ENCODE peak calls at places on chromosomes 1 and 21, in seven cellular contexts. F, U, M, V, W, D and L are unnamed samples.

GRCh38 chr1:40264354-40264781 is 6.3 kb downstream of the ZMPSTE24 start:
- DNase-seq in F (peak), U (no peak), M (no peak), V (peak), W (no peak), D (no peak), L (no peak)

GRCh38 chr1:113792986-113793385 is 19.3 kb downstream of the RSBN1 start:
- DNase-seq in F (peak), U (no peak), M (no peak), V (no peak), W (no peak), D (no peak), L (no peak)

GRCh38 chr1:22557341-22557950 is 5.8 kb upstream of the EPHA8 start:
- DNase-seq in F (no peak), U (no peak), M (no peak), V (no peak), W (no peak), D (no peak), L (no peak)

GRCh38 chr21:33825898-33826297 is 89.7 kb downstream of the ATP5PO start:
- DNase-seq in F (peak), U (no peak), M (no peak), V (peak), W (no peak), D (no peak), L (no peak)

GRCh38 chr1:201145132-201145531 is 9.1 kb downstream of the TMEM9 start:
- DNase-seq in F (no peak), U (no peak), M (no peak), V (no peak), W (no peak), D (no peak), L (no peak)

GRCh38 chr1:85224734-85225623 is 24.2 kb upstream of the SYDE2 start:
- DNase-seq in F (peak), U (peak), M (peak), V (peak), W (no peak), D (peak), L (peak)

GRCh38 chr1:47444578-47445465 is 7.0 kb downstream of the FOXD2 start:
- DNase-seq in F (peak), U (peak), M (peak), V (peak), W (no peak), D (peak), L (peak)

GRCh38 chr1:201719812-201720521 is 109.0 kb upstream of the IPO9 start:
- DNase-seq in F (peak), U (no peak), M (no peak), V (peak), W (no peak), D (no peak), L (peak)

GRCh38 chr21:33198346-33199135 is 31.2 kb upstream of the IFNAR2 start:
- DNase-seq in F (peak), U (no peak), M (no peak), V (no peak), W (no peak), D (peak), L (no peak)

GRCh38 chr1:72724951-72725863 is 442.9 kb upstream of the NEGR1 start:
- DNase-seq in F (no peak), U (peak), M (peak), V (no peak), W (peak), D (no peak), L (peak)

GRCh38 chr1:162233066-162233465 is 143.6 kb downstream of the SPATA46 start:
- DNase-seq in F (no peak), U (no peak), M (no peak), V (no peak), W (no peak), D (no peak), L (no peak)

GRCh38 chr1:217333939-217334338 is 297.0 kb downstream of the GPATCH2 start:
- DNase-seq in F (peak), U (peak), M (peak), V (peak), W (peak), D (peak), L (peak)

GRCh38 chr1:89022167-89022959 is at the start of gene GBP3:
- DNase-seq in F (peak), U (no peak), M (no peak), V (peak), W (no peak), D (peak), L (no peak)

GRCh38 chr1:52792002-52792401 is 50.6 kb upstream of the ZYG11A start:
- DNase-seq in F (peak), U (no peak), M (no peak), V (peak), W (no peak), D (no peak), L (no peak)

GRCh38 chr1:67536957-67537646 is 106.9 kb upstream of the SERBP1 start:
- DNase-seq in F (no peak), U (no peak), M (no peak), V (no peak), W (no peak), D (no peak), L (no peak)

GRCh38 chr1:6357243-6357929 is 36.2 kb downstream of the ACOT7 start:
- DNase-seq in F (no peak), U (peak), M (peak), V (no peak), W (no peak), D (no peak), L (peak)

GRCh38 chr1:221419513-221420088 is 322.3 kb downstream of the DUSP10 start:
- DNase-seq in F (peak), U (no peak), M (no peak), V (peak), W (no peak), D (no peak), L (no peak)

GRCh38 chr21:45835301-45836267 is 146.0 kb upstream of the COL6A1 start:
- DNase-seq in F (no peak), U (peak), M (no peak), V (no peak), W (no peak), D (no peak), L (no peak)

GRCh38 chr1:68384872-68385390 is 64.8 kb downstream of the RPE65 start:
- DNase-seq in F (peak), U (no peak), M (no peak), V (peak), W (no peak), D (no peak), L (no peak)

GRCh38 chr1:181816608-181817007 is 244.9 kb downstream of the ZNF648 start:
- DNase-seq in F (no peak), U (no peak), M (no peak), V (no peak), W (no peak), D (no peak), L (no peak)

GRCh38 chr1:117232551-117232950 is 21.8 kb upstream of the VTCN1 start:
- DNase-seq in F (no peak), U (no peak), M (no peak), V (no peak), W (no peak), D (no peak), L (no peak)

DNA sequence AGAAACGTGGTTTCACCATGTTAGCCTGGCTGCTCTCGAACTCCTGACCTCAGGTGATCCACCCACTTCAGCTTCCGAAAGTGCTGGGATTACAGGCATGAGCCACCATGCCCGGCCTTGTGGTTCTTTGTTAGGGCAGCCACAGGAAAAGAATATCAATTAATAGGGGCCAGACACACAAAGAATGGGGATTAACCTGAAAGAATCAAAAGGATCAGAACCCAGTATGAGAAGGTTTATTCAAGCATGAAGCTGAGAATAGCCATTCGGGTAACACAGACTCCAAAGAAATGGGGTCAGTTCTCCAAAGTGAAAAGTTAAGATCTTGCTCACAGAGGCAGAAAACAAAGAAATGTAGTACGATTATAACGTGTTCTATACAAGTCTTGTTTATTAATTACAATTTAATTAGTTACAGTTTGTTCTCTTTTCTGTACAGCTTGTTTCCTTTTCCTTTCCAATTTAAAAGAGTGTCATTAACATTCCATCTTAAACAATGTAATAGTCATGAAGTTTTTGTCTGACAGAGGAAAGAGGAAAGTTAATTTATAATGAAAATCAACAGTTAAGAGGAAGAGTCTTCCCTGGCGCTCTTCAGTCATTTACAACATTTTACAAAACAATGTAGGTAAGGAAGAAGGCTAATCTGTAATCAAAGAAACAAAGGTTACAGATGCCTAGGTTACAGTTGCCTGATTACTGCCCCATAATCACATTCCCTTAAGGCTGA is 51.3 kb upstream of the SLC45A1 start:
- DNase-seq in F (no peak), U (peak), M (no peak), V (no peak), W (peak), D (no peak), L (no peak)
- H3K23ac ChIP-seq in F (no peak), U (no peak), M (no peak), V (no peak), W (no peak), D (no peak), L (no peak)

GRCh38 chr1:64482128-64482527 is 12.2 kb downstream of the CACHD1 start:
- DNase-seq in F (no peak), U (no peak), M (no peak), V (no peak), W (no peak), D (no peak), L (no peak)
- H3K23ac ChIP-seq in F (peak), U (no peak), M (no peak), V (no peak), W (no peak), D (no peak), L (no peak)

DNA sequence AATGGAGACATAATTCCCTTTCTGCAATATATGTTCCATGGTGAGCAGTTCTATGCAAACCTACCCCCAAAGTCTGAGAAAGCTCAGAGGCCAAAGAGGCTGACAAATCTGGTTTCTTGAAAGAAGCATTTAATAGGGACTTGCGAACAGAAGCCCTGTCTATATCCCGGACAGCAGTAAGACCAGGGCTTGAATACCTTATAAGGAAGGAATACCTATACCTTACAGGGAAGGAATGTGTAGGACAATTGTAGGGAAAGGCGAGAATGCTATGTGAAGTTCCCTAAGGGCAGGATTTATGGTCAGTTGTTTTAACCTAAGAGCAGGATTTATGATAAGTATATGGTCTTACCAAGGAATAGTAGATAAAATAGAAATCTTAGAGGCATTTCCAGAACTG is 5.0 kb upstream of the SLC41A1 start:
- DNase-seq in F (no peak), U (no peak), M (no peak), V (no peak), W (no peak), D (no peak), L (peak)
- H3K23ac ChIP-seq in F (no peak), U (no peak), M (no peak), V (no peak), W (no peak), D (no peak), L (no peak)

GRCh38 chr21:31727181-31727580 is 4.7 kb downstream of the SCAF4 start:
- DNase-seq in F (no peak), U (no peak), M (no peak), V (no peak), W (no peak), D (peak), L (no peak)
- H3K23ac ChIP-seq in F (no peak), U (no peak), M (no peak), V (no peak), W (no peak), D (no peak), L (no peak)

GRCh38 chr1:112387807-112388206 is 8.2 kb upstream of the CTTNBP2NL start:
- DNase-seq in F (no peak), U (no peak), M (no peak), V (no peak), W (no peak), D (no peak), L (no peak)

GRCh38 chr1:112388436-112388835 is 7.6 kb upstream of the CTTNBP2NL start:
- DNase-seq in F (peak), U (no peak), M (no peak), V (no peak), W (no peak), D (peak), L (no peak)

GRCh38 chr1:112391603-112391940 is 4.4 kb upstream of the CTTNBP2NL start:
- DNase-seq in F (no peak), U (no peak), M (peak), V (no peak), W (no peak), D (no peak), L (no peak)

GRCh38 chr1:112390775-112391602 is 5.0 kb upstream of the CTTNBP2NL start:
- DNase-seq in F (peak), U (peak), M (peak), V (peak), W (peak), D (peak), L (peak)

GRCh38 chr1:112389689-112390088 is 6.3 kb upstream of the CTTNBP2NL start:
- DNase-seq in F (no peak), U (no peak), M (no peak), V (no peak), W (no peak), D (no peak), L (no peak)
- H3K23ac ChIP-seq in F (no peak), U (no peak), M (no peak), V (no peak), W (no peak), D (no peak), L (no peak)

DNA sequence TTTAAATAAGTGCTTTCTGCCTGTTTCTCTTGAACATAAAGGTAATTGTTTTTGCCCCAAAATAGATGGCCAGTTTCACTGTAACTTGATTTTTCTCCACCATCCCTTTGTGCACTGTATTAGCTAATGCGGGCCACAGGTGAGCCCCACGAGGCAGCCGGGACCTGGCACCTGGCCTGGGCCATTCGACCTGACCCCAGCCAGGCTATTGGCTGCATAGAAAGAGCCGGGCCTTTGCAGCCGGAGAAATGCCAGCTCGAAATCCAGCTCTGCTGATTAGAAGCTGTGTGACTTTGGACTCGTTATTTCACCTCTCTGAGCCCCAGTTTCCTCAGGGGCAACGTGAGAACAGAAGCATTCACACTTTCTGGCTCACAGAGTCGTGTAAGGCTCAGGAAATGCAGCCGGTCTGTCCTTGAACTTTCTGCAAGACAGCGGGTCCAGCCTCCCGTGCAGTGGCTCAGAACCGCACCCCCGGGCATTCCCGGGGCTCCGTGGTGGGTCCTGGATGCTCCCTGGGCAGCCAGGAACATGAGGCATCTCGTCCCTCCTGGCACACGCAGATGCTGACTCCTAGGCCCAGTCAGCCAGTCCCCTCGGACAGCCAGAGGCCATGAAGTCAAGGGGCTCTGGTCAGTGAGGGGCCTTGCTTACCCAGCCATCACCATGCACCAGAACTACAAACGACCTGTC is 37.4 kb upstream of the ACTRT2 start:
- DNase-seq in F (no peak), U (no peak), M (no peak), V (no peak), W (no peak), D (no peak), L (no peak)
- H3K23ac ChIP-seq in F (no peak), U (no peak), M (no peak), V (no peak), W (no peak), D (no peak), L (no peak)

DNA sequence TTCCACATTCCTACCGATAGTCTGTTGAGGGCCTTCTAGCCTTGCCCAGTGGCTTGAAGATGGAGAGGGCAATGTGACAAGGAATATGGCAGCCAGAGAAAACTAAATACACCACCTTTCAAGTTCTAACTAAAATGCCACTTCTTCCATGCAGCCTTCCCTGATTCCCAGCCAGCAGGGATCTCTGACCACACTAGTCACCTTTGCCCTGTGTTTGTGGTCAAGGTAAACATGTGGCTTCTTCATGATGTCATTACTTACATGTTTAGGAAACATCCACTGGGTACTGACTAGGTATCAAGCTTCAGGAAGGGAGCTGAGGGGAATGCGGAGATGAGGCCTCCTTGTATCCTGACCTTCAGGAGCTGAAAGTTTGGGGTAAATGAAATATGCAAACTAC is 21.6 kb downstream of the IFNLR1 start:
- DNase-seq in F (no peak), U (no peak), M (no peak), V (no peak), W (no peak), D (no peak), L (no peak)
- H3K23ac ChIP-seq in F (no peak), U (no peak), M (no peak), V (no peak), W (no peak), D (no peak), L (no peak)